ENCODE peak calls at places on chromosomes 1 and 21, in five cellular contexts. G, K, O, M and S are unnamed samples.

GRCh38 chr21:14737278-14737677 is 191.2 kb upstream of the SAMSN1 start:
- DNase-seq in G (no peak), M (no peak), O (no peak), K (no peak), S (no peak)

GRCh38 chr1:61079898-61080336 is 2.4 kb upstream of the NFIA start:
- DNase-seq in G (peak), O (peak), M (peak), K (no peak), S (peak)

GRCh38 chr1:25001125-25001915 is 71.2 kb upstream of the RUNX3 start:
- DNase-seq in O (no peak), M (no peak), G (no peak), K (no peak), S (no peak)

GRCh38 chr1:75696000-75696399 is 28.5 kb upstream of the ACADM start:
- DNase-seq in O (no peak), K (no peak), G (no peak), M (no peak), S (no peak)

GRCh38 chr1:177779325-177779965 is 190.4 kb downstream of the SEC16B start:
- DNase-seq in M (no peak), G (no peak), O (no peak), K (no peak), S (peak)

GRCh38 chr21:46557919-46558392 is 46.9 kb downstream of the S100B start:
- DNase-seq in O (no peak), M (no peak), G (no peak), K (no peak), S (no peak)

GRCh38 chr1:154741747-154742495 is 128.2 kb downstream of the KCNN3 start:
- DNase-seq in K (no peak), G (no peak), O (no peak), M (no peak), S (no peak)

GRCh38 chr1:92784639-92785500 is at the start of gene EVI5:
- DNase-seq in O (peak), K (peak), M (peak), G (peak), S (peak)

GRCh38 chr1:65979145-65979544 is 186.4 kb downstream of the PDE4B start:
- DNase-seq in G (no peak), M (no peak), K (no peak), O (no peak), S (no peak)

GRCh38 chr21:36479415-36480402 is at the start of gene CLDN14:
- DNase-seq in K (no peak), M (no peak), G (no peak), O (no peak), S (no peak)

GRCh38 chr21:36478207-36478701 is 1.7 kb downstream of the CLDN14 start:
- DNase-seq in M (no peak), O (no peak), K (no peak), G (peak), S (peak)

GRCh38 chr21:36477001-36477400 is 2.9 kb downstream of the CLDN14 start:
- DNase-seq in M (no peak), G (no peak), O (no peak), K (no peak), S (no peak)

GRCh38 chr21:36478941-36479340 is 981 bp downstream of the CLDN14 start:
- DNase-seq in O (no peak), M (no peak), G (peak), K (no peak), S (no peak)

GRCh38 chr21:36477559-36477958 is 2.4 kb downstream of the CLDN14 start:
- DNase-seq in G (no peak), O (no peak), K (no peak), M (no peak), S (no peak)
- H3K4me3 ChIP-seq in G (no peak), O (no peak), K (no peak), M (no peak), S (no peak)

GRCh38 chr1:223819730-223820514 is 25.8 kb downstream of the TP53BP2 start:
- DNase-seq in K (no peak), G (no peak), O (no peak), M (no peak), S (no peak)
- H3K4me3 ChIP-seq in K (no peak), G (no peak), O (no peak), M (no peak), S (no peak)

GRCh38 chr1:17119744-17120482 is 662 bp upstream of the PADI2 start:
- DNase-seq in O (no peak), K (no peak), G (no peak), M (no peak), S (no peak)
- H3K4me3 ChIP-seq in O (no peak), K (no peak), G (peak), M (no peak), S (peak)

DNA sequence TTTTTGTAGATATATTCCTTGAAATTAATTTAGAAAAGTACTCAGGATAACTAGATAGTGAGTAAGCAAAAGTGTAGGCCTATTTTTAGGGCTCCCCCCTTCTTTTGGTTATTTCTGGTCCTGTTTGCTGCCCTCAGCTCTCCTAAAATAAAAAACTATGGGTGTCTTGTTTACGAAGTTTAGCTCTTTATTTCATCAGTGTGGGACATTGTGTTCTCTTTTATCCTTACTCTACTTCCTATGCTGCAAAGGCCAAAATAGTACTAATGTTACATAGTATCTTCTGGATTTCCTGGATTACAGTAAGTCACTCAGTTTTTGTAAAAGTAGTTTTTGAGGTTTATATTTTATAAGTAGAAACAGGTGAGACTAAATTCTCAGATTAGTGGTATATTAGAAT is 15.4 kb downstream of the CEP350 start:
- DNase-seq in G (no peak), M (no peak), K (no peak), O (no peak), S (peak)
- H3K4me3 ChIP-seq in G (no peak), M (no peak), K (no peak), O (no peak), S (no peak)

GRCh38 chr1:211493133-211493864 is 1.3 kb upstream of the RD3 start:
- DNase-seq in G (no peak), K (no peak), M (no peak), O (no peak), S (no peak)

GRCh38 chr1:211490038-211490678 is 1.8 kb downstream of the RD3 start:
- DNase-seq in G (no peak), M (no peak), K (no peak), O (no peak), S (no peak)

GRCh38 chr1:211492511-211493132 is 660 bp upstream of the RD3 start:
- DNase-seq in M (no peak), G (no peak), K (no peak), O (no peak), S (no peak)

GRCh38 chr1:211488641-211489040 is 3.3 kb downstream of the RD3 start:
- DNase-seq in O (no peak), K (no peak), G (no peak), M (no peak), S (no peak)

GRCh38 chr1:211490821-211491415 is 1.0 kb downstream of the RD3 start:
- DNase-seq in K (no peak), M (no peak), O (no peak), G (no peak), S (no peak)
- H3K4me3 ChIP-seq in K (no peak), M (no peak), O (no peak), G (no peak), S (no peak)

GRCh38 chr1:54464477-54465146 is 58.4 kb upstream of the SSBP3 start:
- DNase-seq in M (no peak), O (peak), G (no peak), K (no peak), S (no peak)

GRCh38 chr1:54465351-54465811 is 59.2 kb upstream of the SSBP3 start:
- DNase-seq in M (no peak), K (no peak), G (no peak), O (no peak), S (no peak)

GRCh38 chr1:54462597-54463258 is 56.5 kb upstream of the SSBP3 start:
- DNase-seq in K (no peak), O (no peak), M (no peak), G (no peak), S (no peak)

GRCh38 chr1:54463259-54464030 is 57.3 kb upstream of the SSBP3 start:
- DNase-seq in M (no peak), O (no peak), G (no peak), K (no peak), S (no peak)

DNA sequence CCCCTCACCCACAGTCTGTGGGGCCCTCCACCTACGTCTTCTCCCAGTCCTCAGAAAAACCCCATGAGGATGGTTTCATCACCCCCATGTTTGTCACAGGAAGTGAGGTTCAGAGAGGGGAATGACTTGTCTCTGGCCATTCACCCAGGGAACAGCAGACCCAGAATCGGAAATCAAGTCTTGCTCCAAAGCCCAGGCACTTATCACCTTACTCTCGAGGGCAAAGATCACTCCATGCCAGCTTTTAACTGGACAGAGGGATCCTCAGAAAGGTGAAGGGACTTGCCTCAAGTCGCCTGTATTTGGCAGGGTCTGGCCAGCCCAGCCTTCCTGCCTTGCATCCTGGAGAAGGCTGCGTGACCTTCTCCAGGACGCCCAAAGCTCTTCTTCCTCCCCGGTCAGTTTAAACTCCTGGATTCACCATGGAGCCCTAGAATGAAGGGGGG is 57.9 kb upstream of the SSBP3 start:
- DNase-seq in O (no peak), M (no peak), K (no peak), G (no peak), S (no peak)
- H3K4me3 ChIP-seq in O (no peak), M (no peak), K (no peak), G (no peak), S (no peak)

DNA sequence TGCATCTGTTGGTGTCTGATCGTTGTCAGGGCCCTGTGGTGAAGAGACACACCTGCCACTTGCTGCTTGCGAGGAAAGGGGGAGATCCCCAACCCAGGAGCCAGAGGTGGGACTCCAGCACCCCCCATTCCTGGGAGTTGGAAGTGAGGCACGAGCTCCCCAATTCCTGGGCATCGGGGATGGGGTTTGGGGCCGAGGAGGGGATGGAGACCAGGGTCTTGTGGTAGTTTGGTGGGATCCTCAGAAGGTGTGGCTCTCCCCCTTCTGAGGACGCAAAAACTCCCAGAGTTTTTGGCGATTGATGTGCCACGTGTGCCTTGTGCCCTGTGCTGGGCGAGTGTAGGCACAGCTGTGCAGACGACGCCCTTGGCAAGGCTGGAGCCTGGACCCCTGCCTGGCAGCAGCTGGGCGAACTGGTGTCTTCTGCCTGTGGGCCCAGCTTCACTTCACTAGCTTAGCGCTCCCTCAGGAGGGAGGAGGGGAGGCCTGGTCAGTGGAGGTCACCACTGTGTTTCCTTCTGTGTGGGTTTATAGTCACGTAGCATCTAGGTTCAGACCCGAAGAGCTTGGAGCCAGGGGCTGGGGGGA is 2.6 kb downstream of the GUK1 start:
- DNase-seq in G (no peak), O (peak), M (no peak), K (peak), S (no peak)
- H3K4me3 ChIP-seq in G (no peak), O (no peak), M (no peak), K (peak), S (no peak)